ENCODE peak calls at places on chromosomes 16 and 17, in seven cellular contexts. One of them, this sample, is unnamed.

GRCh38 chr17:83067071-83067717 is 12.2 kb upstream of the METRNL start:
- DNase-seq in HCT116: no peak
- DNase-seq in prostate gland: no peak
- DNase-seq in endothelial cell of umbilical vein: no peak
- DNase-seq in transverse colon: peak; percentile 7
- DNase-seq in breast epithelium: no peak
- DNase-seq in Peyer's patch: peak; percentile 34
- DNase-seq in this sample: no peak

GRCh38 chr17:42809250-42809649 is 10.6 kb downstream of the CNTD1 start:
- DNase-seq in HCT116: no peak
- DNase-seq in prostate gland: no peak
- DNase-seq in endothelial cell of umbilical vein: no peak
- DNase-seq in transverse colon: no peak
- DNase-seq in breast epithelium: peak; percentile 37
- DNase-seq in Peyer's patch: no peak
- DNase-seq in this sample: no peak

GRCh38 chr17:28948873-28949184 is 2.5 kb downstream of the PHF12 start:
- DNase-seq in HCT116: no peak
- DNase-seq in prostate gland: peak; percentile 23
- DNase-seq in endothelial cell of umbilical vein: no peak
- DNase-seq in transverse colon: no peak
- DNase-seq in breast epithelium: no peak
- DNase-seq in Peyer's patch: no peak
- DNase-seq in this sample: no peak

GRCh38 chr17:6505425-6506142 is 50.8 kb downstream of the PITPNM3 start:
- DNase-seq in HCT116: no peak
- DNase-seq in prostate gland: no peak
- DNase-seq in endothelial cell of umbilical vein: peak; percentile 56
- DNase-seq in transverse colon: no peak
- DNase-seq in breast epithelium: no peak
- DNase-seq in Peyer's patch: no peak
- DNase-seq in this sample: no peak

GRCh38 chr17:5555254-5555653 is 29.1 kb downstream of the NLRP1 start:
- DNase-seq in HCT116: no peak
- DNase-seq in prostate gland: no peak
- DNase-seq in endothelial cell of umbilical vein: no peak
- DNase-seq in transverse colon: no peak
- DNase-seq in breast epithelium: no peak
- DNase-seq in Peyer's patch: no peak
- DNase-seq in this sample: no peak

GRCh38 chr16:30731411-30731810 is 16.8 kb upstream of the PHKG2 start:
- DNase-seq in HCT116: no peak
- DNase-seq in prostate gland: no peak
- DNase-seq in endothelial cell of umbilical vein: no peak
- DNase-seq in transverse colon: no peak
- DNase-seq in breast epithelium: no peak
- DNase-seq in Peyer's patch: no peak
- DNase-seq in this sample: no peak

GRCh38 chr17:66945451-66945850 is 19.1 kb upstream of the CACNG4 start:
- DNase-seq in HCT116: no peak
- DNase-seq in prostate gland: peak; percentile 38
- DNase-seq in endothelial cell of umbilical vein: no peak
- DNase-seq in transverse colon: no peak
- DNase-seq in breast epithelium: no peak
- DNase-seq in Peyer's patch: no peak
- DNase-seq in this sample: no peak

GRCh38 chr16:72995151-72995881 is 52.6 kb downstream of the ZFHX3 start:
- DNase-seq in HCT116: no peak
- DNase-seq in prostate gland: no peak
- DNase-seq in endothelial cell of umbilical vein: no peak
- DNase-seq in transverse colon: peak; percentile 34
- DNase-seq in breast epithelium: no peak
- DNase-seq in Peyer's patch: no peak
- DNase-seq in this sample: no peak

GRCh38 chr16:89545831-89546574 is 14.5 kb upstream of the RPL13 start:
- DNase-seq in HCT116: no peak
- DNase-seq in prostate gland: no peak
- DNase-seq in endothelial cell of umbilical vein: no peak
- DNase-seq in transverse colon: peak; percentile 80
- DNase-seq in breast epithelium: no peak
- DNase-seq in Peyer's patch: peak; percentile 85
- DNase-seq in this sample: no peak

DNA sequence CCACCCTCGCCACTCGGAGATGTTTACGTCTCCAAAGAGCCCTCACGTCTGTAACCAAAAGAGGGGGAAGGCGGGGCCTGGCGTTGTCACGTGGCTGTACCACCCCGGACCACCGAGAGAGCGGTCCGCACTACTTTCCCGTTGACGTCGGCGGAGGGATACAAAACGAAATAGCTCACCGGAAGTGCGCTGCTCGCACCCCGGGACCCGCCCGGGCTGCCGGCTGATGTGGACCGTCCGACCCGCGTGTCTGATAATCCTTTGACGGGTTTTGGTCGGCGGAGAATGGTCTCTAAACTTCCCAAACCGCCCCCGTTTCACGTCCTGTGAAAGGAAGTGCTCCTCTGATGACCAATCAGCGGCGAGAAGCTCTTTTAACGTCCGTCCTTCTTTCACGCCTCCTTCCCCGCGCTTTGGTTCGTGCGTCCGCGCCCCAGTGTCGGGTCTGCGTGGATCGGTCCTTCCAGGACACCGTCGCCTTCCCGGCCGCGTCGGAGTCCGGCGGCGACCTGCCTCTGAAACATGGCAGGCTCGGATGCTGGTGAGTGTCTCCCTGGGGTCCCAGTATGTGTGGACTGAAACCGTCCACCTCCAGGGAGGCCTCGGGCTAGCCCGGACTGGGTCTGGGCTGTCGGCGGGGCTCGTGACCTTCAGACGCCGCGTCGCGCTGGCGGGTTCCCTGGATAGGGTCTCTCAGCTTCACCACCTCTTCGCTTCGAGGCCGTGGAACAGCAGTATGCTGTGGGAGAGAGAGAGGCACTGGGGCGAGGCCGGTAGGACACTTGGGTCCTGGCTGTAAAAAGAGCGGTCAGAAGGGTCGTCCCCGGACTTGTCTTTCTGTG is at the start of gene CEP95:
- DNase-seq in HCT116: peak; percentile 98
- DNase-seq in prostate gland: peak; percentile 91
- DNase-seq in endothelial cell of umbilical vein: peak; percentile 96
- DNase-seq in transverse colon: peak; percentile 95
- DNase-seq in breast epithelium: peak; percentile 97
- DNase-seq in Peyer's patch: peak; percentile 92
- DNase-seq in this sample: peak; percentile 92
- TF ChIP-seq POLR2A in HCT116: peak; percentile 43
- TF ChIP-seq POLR2A in prostate gland: peak; percentile 81
- TF ChIP-seq POLR2A in endothelial cell of umbilical vein: peak; percentile 65
- TF ChIP-seq POLR2A in transverse colon: peak; percentile 94
- TF ChIP-seq POLR2A in breast epithelium: peak; percentile 92
- TF ChIP-seq POLR2A in Peyer's patch: peak; percentile 75
- TF ChIP-seq POLR2A in this sample: peak; percentile 78

GRCh38 chr17:33595783-33596182 is 302.7 kb upstream of the ASIC2 start:
- DNase-seq in HCT116: no peak
- DNase-seq in prostate gland: no peak
- DNase-seq in endothelial cell of umbilical vein: no peak
- DNase-seq in transverse colon: no peak
- DNase-seq in breast epithelium: peak; percentile 21
- DNase-seq in Peyer's patch: no peak
- DNase-seq in this sample: no peak
- H3K27ac ChIP-seq in HCT116: no peak overlapping the region
- H3K27ac ChIP-seq in prostate gland: no peak overlapping the region
- H3K27ac ChIP-seq in endothelial cell of umbilical vein: no peak overlapping the region
- H3K27ac ChIP-seq in transverse colon: no peak overlapping the region
- H3K27ac ChIP-seq in breast epithelium: no peak overlapping the region
- H3K27ac ChIP-seq in Peyer's patch: no peak overlapping the region
- H3K27ac ChIP-seq in this sample: no peak overlapping the region

DNA sequence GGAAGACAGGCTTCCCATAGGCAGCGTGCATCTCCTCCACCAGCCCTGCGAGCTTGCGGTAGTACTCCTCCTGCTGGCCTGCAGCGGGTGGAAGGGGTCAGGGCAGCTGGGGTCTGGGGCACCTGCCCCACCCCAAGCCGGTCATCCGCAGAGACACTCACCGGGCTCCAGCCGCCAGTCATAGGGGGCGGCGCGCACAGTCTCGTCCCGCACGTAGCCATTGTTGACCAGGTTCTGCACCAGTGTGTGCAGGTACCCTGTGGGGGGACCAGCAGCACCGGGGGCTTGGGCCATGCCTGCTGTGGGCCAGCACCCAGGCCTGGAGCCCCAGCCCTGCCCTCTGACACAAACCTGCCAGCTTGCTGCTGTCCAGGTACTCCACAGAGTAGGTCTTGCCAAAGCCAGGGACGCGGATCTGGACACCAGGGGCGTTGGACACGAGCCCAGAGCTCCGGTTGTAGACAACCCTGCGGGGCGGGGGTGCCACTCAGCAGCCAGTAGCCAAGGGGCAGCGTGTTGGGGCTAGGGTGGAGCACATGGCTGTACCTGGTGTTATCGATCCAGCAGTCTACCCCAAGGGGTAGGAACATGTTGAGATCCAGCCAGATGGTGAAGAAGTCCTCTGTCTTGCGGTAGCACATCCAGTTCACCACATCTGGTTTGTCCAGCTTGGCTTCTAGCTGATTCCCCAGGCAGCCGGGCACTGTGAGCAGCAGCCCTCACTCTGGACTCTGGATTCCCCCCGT is 1.2 kb downstream of the LCAT start:
- DNase-seq in HCT116: no peak
- DNase-seq in prostate gland: no peak
- DNase-seq in endothelial cell of umbilical vein: no peak
- DNase-seq in transverse colon: no peak
- DNase-seq in breast epithelium: no peak
- DNase-seq in Peyer's patch: no peak
- DNase-seq in this sample: no peak
- TF ChIP-seq POLR2A in HCT116: no peak
- TF ChIP-seq POLR2A in prostate gland: no peak
- TF ChIP-seq POLR2A in endothelial cell of umbilical vein: no peak
- TF ChIP-seq POLR2A in transverse colon: no peak
- TF ChIP-seq POLR2A in breast epithelium: no peak
- TF ChIP-seq POLR2A in Peyer's patch: no peak
- TF ChIP-seq POLR2A in this sample: no peak

DNA sequence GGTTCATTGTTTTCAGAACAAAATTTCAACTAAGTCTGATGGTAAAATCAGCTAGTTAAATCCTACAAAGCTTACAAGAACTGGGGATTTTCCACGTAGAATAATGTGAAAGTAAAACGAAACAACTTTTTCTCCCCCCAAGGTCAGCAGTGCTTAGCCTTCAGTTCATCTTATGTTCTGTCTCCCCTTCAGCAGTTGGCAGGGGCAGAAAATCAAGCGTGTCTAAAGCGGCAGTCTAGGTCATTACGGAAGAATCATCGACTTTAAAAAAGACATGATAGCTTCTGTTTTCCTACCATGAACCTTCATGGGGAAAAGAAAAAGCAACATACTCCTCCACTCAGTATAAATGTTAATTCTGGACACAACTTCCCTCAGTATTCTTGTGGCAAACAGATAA is 50.7 kb downstream of the GNA13 start:
- DNase-seq in HCT116: no peak
- DNase-seq in prostate gland: no peak
- DNase-seq in endothelial cell of umbilical vein: no peak
- DNase-seq in transverse colon: no peak
- DNase-seq in breast epithelium: no peak
- DNase-seq in Peyer's patch: no peak
- DNase-seq in this sample: no peak
- H3K27ac ChIP-seq in HCT116: no peak overlapping the region
- H3K27ac ChIP-seq in prostate gland: no peak overlapping the region
- H3K27ac ChIP-seq in endothelial cell of umbilical vein: no peak overlapping the region
- H3K27ac ChIP-seq in transverse colon: no peak overlapping the region
- H3K27ac ChIP-seq in breast epithelium: no peak overlapping the region
- H3K27ac ChIP-seq in Peyer's patch: no peak overlapping the region
- H3K27ac ChIP-seq in this sample: no peak overlapping the region

GRCh38 chr17:58330544-58330996 is 2.0 kb upstream of the TSPOAP1 start:
- DNase-seq in HCT116: no peak
- DNase-seq in prostate gland: no peak
- DNase-seq in endothelial cell of umbilical vein: no peak
- DNase-seq in transverse colon: no peak
- DNase-seq in breast epithelium: no peak
- DNase-seq in Peyer's patch: no peak
- DNase-seq in this sample: no peak

GRCh38 chr17:58332720-58333395 is 4.3 kb upstream of the TSPOAP1 start:
- DNase-seq in HCT116: no peak
- DNase-seq in prostate gland: no peak
- DNase-seq in endothelial cell of umbilical vein: no peak
- DNase-seq in transverse colon: no peak
- DNase-seq in breast epithelium: no peak
- DNase-seq in Peyer's patch: peak; percentile 51
- DNase-seq in this sample: no peak

GRCh38 chr17:58331815-58332719 is 3.5 kb upstream of the TSPOAP1 start:
- DNase-seq in HCT116: no peak
- DNase-seq in prostate gland: no peak
- DNase-seq in endothelial cell of umbilical vein: no peak
- DNase-seq in transverse colon: peak; percentile 84
- DNase-seq in breast epithelium: no peak
- DNase-seq in Peyer's patch: peak; percentile 66
- DNase-seq in this sample: no peak

GRCh38 chr17:58329808-58330543 is 1.4 kb upstream of the TSPOAP1 start:
- DNase-seq in HCT116: no peak
- DNase-seq in prostate gland: no peak
- DNase-seq in endothelial cell of umbilical vein: no peak
- DNase-seq in transverse colon: no peak
- DNase-seq in breast epithelium: no peak
- DNase-seq in Peyer's patch: no peak
- DNase-seq in this sample: no peak

DNA sequence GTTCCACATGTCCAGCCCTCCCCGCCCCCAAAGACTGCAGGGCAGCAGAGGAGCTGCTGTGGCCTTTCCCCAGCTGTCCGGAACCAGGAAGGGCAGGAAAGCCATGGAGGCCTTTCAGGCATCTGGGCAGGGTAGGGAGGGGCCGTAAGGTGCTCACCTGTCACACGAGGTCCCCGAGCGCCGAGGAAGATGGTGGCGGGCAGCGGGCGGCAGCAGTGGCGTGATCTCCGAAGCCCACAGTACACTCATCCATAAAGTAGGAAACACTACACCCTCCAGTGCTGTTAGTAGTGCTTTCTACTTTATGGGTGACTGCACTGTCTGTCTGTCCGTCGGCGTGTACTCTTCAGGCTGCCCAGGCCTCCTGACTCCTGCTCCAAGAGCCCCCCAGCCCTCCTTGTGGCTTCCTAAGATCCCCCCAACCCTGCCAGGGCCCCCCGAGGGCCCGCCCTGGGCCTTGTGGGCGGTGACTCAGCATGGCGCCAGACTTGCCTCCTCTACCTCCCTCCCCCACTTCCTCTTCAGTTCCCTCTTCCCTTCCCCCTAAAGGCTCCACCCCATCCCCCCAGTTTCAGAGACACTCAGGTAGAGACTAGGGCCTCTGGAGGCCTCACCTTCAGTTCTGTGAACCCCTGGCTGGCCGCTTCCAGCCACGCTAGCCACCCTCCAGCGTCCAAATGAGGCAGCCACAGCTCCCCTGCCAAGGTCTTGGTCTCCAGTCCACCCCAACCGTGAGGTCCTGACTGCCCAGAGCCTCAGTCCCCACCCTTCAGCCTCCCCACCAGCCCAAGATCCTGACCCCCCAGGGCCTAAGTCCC is 2.6 kb upstream of the TSPOAP1 start:
- DNase-seq in HCT116: no peak
- DNase-seq in prostate gland: no peak
- DNase-seq in endothelial cell of umbilical vein: no peak
- DNase-seq in transverse colon: peak; percentile 66
- DNase-seq in breast epithelium: no peak
- DNase-seq in Peyer's patch: peak; percentile 47
- DNase-seq in this sample: no peak
- TF ChIP-seq POLR2A in HCT116: no peak
- TF ChIP-seq POLR2A in prostate gland: no peak
- TF ChIP-seq POLR2A in endothelial cell of umbilical vein: no peak
- TF ChIP-seq POLR2A in transverse colon: no peak
- TF ChIP-seq POLR2A in breast epithelium: no peak
- TF ChIP-seq POLR2A in Peyer's patch: no peak
- TF ChIP-seq POLR2A in this sample: no peak